ENCODE peak calls at places on chromosomes 16 and 17, in eight cellular contexts. One of them, this sample, is unnamed.

GRCh38 chr16:1137604-1138003 is 15.3 kb upstream of the CACNA1H start:
- DNase-seq in thoracic aorta: no peak
- DNase-seq in lower lobe of right lung: no peak
- DNase-seq in psoas muscle: no peak
- DNase-seq in AG04450: no peak
- DNase-seq in BJ: no peak
- DNase-seq in A549: no peak
- DNase-seq in H9: no peak
- DNase-seq in this sample: no peak

GRCh38 chr16:49556252-49557069 is 182.9 kb downstream of the C16orf78 start:
- DNase-seq in thoracic aorta: no peak
- DNase-seq in lower lobe of right lung: no peak
- DNase-seq in psoas muscle: no peak
- DNase-seq in AG04450: no peak
- DNase-seq in BJ: no peak
- DNase-seq in A549: peak; percentile 35
- DNase-seq in H9: peak; percentile 55
- DNase-seq in this sample: peak; percentile 63

GRCh38 chr17:61593404-61593803 is 2.4 kb upstream of the NACA2 start:
- DNase-seq in thoracic aorta: no peak
- DNase-seq in lower lobe of right lung: no peak
- DNase-seq in psoas muscle: no peak
- DNase-seq in AG04450: no peak
- DNase-seq in BJ: no peak
- DNase-seq in A549: no peak
- DNase-seq in H9: no peak
- DNase-seq in this sample: no peak

GRCh38 chr17:75774988-75775668 is 9.5 kb upstream of the UNK start:
- DNase-seq in thoracic aorta: no peak
- DNase-seq in lower lobe of right lung: no peak
- DNase-seq in psoas muscle: peak; percentile 63
- DNase-seq in AG04450: no peak
- DNase-seq in BJ: no peak
- DNase-seq in A549: no peak
- DNase-seq in H9: peak; percentile 82
- DNase-seq in this sample: peak; percentile 63

GRCh38 chr16:84223456-84223855 is 16.4 kb downstream of the KCNG4 start:
- DNase-seq in thoracic aorta: no peak
- DNase-seq in lower lobe of right lung: no peak
- DNase-seq in psoas muscle: no peak
- DNase-seq in AG04450: no peak
- DNase-seq in BJ: no peak
- DNase-seq in A549: no peak
- DNase-seq in H9: no peak
- DNase-seq in this sample: no peak

GRCh38 chr17:27797390-27798091 is 2.8 kb downstream of the NOS2 start:
- DNase-seq in thoracic aorta: no peak
- DNase-seq in lower lobe of right lung: peak; percentile 19
- DNase-seq in psoas muscle: no peak
- DNase-seq in AG04450: no peak
- DNase-seq in BJ: no peak
- DNase-seq in A549: no peak
- DNase-seq in H9: no peak
- DNase-seq in this sample: no peak

GRCh38 chr17:31195305-31195704 is 100.5 kb downstream of the NF1 start:
- DNase-seq in thoracic aorta: no peak
- DNase-seq in lower lobe of right lung: no peak
- DNase-seq in psoas muscle: no peak
- DNase-seq in AG04450: no peak
- DNase-seq in BJ: no peak
- DNase-seq in A549: no peak
- DNase-seq in H9: no peak
- DNase-seq in this sample: no peak

GRCh38 chr16:87854907-87855683 is 14.2 kb downstream of the SLC7A5 start:
- DNase-seq in thoracic aorta: no peak
- DNase-seq in lower lobe of right lung: no peak
- DNase-seq in psoas muscle: no peak
- DNase-seq in AG04450: no peak
- DNase-seq in BJ: no peak
- DNase-seq in A549: no peak
- DNase-seq in H9: no peak
- DNase-seq in this sample: no peak

GRCh38 chr17:50211249-50212120 is 10.1 kb upstream of the COL1A1 start:
- DNase-seq in thoracic aorta: no peak
- DNase-seq in lower lobe of right lung: no peak
- DNase-seq in psoas muscle: no peak
- DNase-seq in AG04450: no peak
- DNase-seq in BJ: no peak
- DNase-seq in A549: no peak
- DNase-seq in H9: peak; percentile 34
- DNase-seq in this sample: peak; percentile 63

GRCh38 chr16:78882751-78883150 is 717.8 kb downstream of the MAF start:
- DNase-seq in thoracic aorta: no peak
- DNase-seq in lower lobe of right lung: no peak
- DNase-seq in psoas muscle: no peak
- DNase-seq in AG04450: no peak
- DNase-seq in BJ: no peak
- DNase-seq in A549: no peak
- DNase-seq in H9: no peak
- DNase-seq in this sample: no peak

GRCh38 chr16:56357291-56357764 is 68.0 kb downstream of the AMFR start:
- DNase-seq in thoracic aorta: no peak
- DNase-seq in lower lobe of right lung: peak; percentile 42
- DNase-seq in psoas muscle: peak; percentile 59
- DNase-seq in AG04450: no peak
- DNase-seq in BJ: no peak
- DNase-seq in A549: no peak
- DNase-seq in H9: peak; percentile 42
- DNase-seq in this sample: peak; percentile 59

GRCh38 chr17:43013296-43013695 is 6.7 kb downstream of the IFI35 start:
- DNase-seq in thoracic aorta: no peak
- DNase-seq in lower lobe of right lung: no peak
- DNase-seq in psoas muscle: no peak
- DNase-seq in AG04450: no peak
- DNase-seq in BJ: no peak
- DNase-seq in A549: no peak
- DNase-seq in H9: no peak
- DNase-seq in this sample: no peak

GRCh38 chr17:42325026-42325425 is 36.7 kb downstream of the STAT5A start:
- DNase-seq in thoracic aorta: peak; percentile 52
- DNase-seq in lower lobe of right lung: no peak
- DNase-seq in psoas muscle: peak; percentile 74
- DNase-seq in AG04450: peak; percentile 64
- DNase-seq in BJ: peak; percentile 73
- DNase-seq in A549: peak; percentile 86
- DNase-seq in H9: no peak
- DNase-seq in this sample: peak; percentile 71

GRCh38 chr17:5888811-5889210 is 181.4 kb upstream of the WSCD1 start:
- DNase-seq in thoracic aorta: no peak
- DNase-seq in lower lobe of right lung: no peak
- DNase-seq in psoas muscle: no peak
- DNase-seq in AG04450: no peak
- DNase-seq in BJ: no peak
- DNase-seq in A549: no peak
- DNase-seq in H9: peak; percentile 20
- DNase-seq in this sample: no peak

GRCh38 chr16:31568577-31569359 is 41.1 kb downstream of the AHSP start:
- DNase-seq in thoracic aorta: no peak
- DNase-seq in lower lobe of right lung: peak; percentile 71
- DNase-seq in psoas muscle: no peak
- DNase-seq in AG04450: no peak
- DNase-seq in BJ: no peak
- DNase-seq in A549: no peak
- DNase-seq in H9: peak; percentile 48
- DNase-seq in this sample: peak; percentile 3

GRCh38 chr16:27843800-27844199 is 219.7 kb downstream of the GSG1L start:
- DNase-seq in thoracic aorta: no peak
- DNase-seq in lower lobe of right lung: no peak
- DNase-seq in psoas muscle: peak; percentile 8
- DNase-seq in AG04450: no peak
- DNase-seq in BJ: no peak
- DNase-seq in A549: no peak
- DNase-seq in H9: peak; percentile 12
- DNase-seq in this sample: no peak

DNA sequence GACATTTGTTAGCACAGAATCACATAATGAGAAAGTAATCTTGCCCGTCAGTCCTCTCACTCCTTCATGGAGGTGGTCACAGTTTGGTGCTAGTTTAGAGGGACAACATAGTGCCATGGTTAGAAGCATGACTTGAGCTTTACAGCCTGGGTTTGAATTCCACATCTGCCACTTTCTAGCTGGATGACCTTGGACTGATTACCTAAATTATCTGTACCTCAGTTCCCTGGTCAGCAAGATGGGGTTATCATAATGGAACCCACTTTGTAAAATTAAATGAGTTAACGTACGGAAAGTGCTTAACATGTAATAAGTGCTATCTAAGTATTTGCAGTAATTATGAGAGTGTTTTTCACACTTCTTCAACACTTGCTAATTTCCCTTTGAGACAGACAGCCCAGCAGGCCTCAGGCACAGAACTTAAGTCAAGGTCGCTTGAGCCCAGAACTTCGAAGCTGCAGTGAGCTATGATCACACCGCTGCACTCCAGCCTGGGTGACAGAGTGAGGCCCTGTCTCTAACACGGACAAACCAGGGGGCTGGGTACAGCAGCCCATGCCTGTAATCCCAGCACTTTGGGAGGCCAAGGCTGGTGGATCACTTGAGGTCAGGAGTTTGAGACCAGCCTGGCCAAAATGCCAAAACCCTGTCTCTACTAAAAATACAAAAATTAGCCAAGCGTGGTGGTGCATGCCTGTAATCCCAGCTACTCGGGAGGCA is 7.1 kb downstream of the VWA3A start:
- DNase-seq in thoracic aorta: no peak
- DNase-seq in lower lobe of right lung: no peak
- DNase-seq in psoas muscle: no peak
- DNase-seq in AG04450: no peak
- DNase-seq in BJ: no peak
- DNase-seq in A549: no peak
- DNase-seq in H9: no peak
- DNase-seq in this sample: no peak
- TF ChIP-seq CTCF in thoracic aorta: no peak
- TF ChIP-seq CTCF in lower lobe of right lung: no peak
- TF ChIP-seq CTCF in psoas muscle: no peak
- TF ChIP-seq CTCF in AG04450: no peak
- TF ChIP-seq CTCF in BJ: no peak
- TF ChIP-seq CTCF in A549: no peak
- TF ChIP-seq CTCF in H9: no peak
- TF ChIP-seq CTCF in this sample: no peak

GRCh38 chr17:62601438-62601837 is 26.0 kb upstream of the MRC2 start:
- DNase-seq in thoracic aorta: no peak
- DNase-seq in lower lobe of right lung: no peak
- DNase-seq in psoas muscle: no peak
- DNase-seq in AG04450: no peak
- DNase-seq in BJ: no peak
- DNase-seq in A549: no peak
- DNase-seq in H9: no peak
- DNase-seq in this sample: peak; percentile 48
- TF ChIP-seq CTCF in thoracic aorta: no peak
- TF ChIP-seq CTCF in lower lobe of right lung: no peak
- TF ChIP-seq CTCF in psoas muscle: no peak
- TF ChIP-seq CTCF in AG04450: no peak
- TF ChIP-seq CTCF in BJ: peak; percentile 23
- TF ChIP-seq CTCF in A549: no peak
- TF ChIP-seq CTCF in H9: no peak
- TF ChIP-seq CTCF in this sample: peak; percentile 31

GRCh38 chr17:2982854-2983636 is 80.4 kb downstream of the OR1D5 start:
- DNase-seq in thoracic aorta: peak; percentile 29
- DNase-seq in lower lobe of right lung: peak; percentile 63
- DNase-seq in psoas muscle: peak; percentile 96
- DNase-seq in AG04450: peak; percentile 77
- DNase-seq in BJ: peak; percentile 59
- DNase-seq in A549: peak; percentile 89
- DNase-seq in H9: peak; percentile 20
- DNase-seq in this sample: peak; percentile 94
- TF ChIP-seq CTCF in thoracic aorta: peak; percentile 48
- TF ChIP-seq CTCF in lower lobe of right lung: peak; percentile 19
- TF ChIP-seq CTCF in psoas muscle: peak; percentile 38
- TF ChIP-seq CTCF in AG04450: peak; percentile 55
- TF ChIP-seq CTCF in BJ: peak; percentile 70
- TF ChIP-seq CTCF in A549: peak; percentile 30
- TF ChIP-seq CTCF in H9: no peak
- TF ChIP-seq CTCF in this sample: peak; percentile 57

DNA sequence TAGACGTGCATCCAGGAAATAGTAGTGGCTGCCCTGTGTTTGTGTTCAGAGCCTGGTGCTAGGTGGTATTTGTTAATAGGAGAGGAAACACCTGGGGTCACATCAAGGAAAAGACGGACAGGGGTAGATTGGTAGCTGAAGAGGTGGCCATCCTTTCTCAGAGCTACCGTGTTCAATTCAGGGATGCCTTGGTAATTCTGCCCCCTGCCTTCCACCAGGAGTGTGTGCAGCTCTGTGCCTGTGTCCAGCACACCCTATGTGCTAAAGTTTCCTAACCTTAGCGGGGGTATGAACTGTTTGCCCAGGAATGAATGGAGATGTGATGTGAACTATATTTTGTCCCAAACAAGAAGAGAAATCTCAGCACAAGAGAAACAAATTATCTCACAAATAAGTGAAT is 174.1 kb upstream of the MPHOSPH6 start:
- DNase-seq in thoracic aorta: no peak
- DNase-seq in lower lobe of right lung: no peak
- DNase-seq in psoas muscle: no peak
- DNase-seq in AG04450: no peak
- DNase-seq in BJ: no peak
- DNase-seq in A549: no peak
- DNase-seq in H9: peak; percentile 43
- DNase-seq in this sample: no peak
- TF ChIP-seq CTCF in thoracic aorta: peak; percentile 58
- TF ChIP-seq CTCF in lower lobe of right lung: peak; percentile 33
- TF ChIP-seq CTCF in psoas muscle: peak; percentile 47
- TF ChIP-seq CTCF in AG04450: peak; percentile 22
- TF ChIP-seq CTCF in BJ: no peak
- TF ChIP-seq CTCF in A549: no peak
- TF ChIP-seq CTCF in H9: peak; percentile 70
- TF ChIP-seq CTCF in this sample: peak; percentile 19

DNA sequence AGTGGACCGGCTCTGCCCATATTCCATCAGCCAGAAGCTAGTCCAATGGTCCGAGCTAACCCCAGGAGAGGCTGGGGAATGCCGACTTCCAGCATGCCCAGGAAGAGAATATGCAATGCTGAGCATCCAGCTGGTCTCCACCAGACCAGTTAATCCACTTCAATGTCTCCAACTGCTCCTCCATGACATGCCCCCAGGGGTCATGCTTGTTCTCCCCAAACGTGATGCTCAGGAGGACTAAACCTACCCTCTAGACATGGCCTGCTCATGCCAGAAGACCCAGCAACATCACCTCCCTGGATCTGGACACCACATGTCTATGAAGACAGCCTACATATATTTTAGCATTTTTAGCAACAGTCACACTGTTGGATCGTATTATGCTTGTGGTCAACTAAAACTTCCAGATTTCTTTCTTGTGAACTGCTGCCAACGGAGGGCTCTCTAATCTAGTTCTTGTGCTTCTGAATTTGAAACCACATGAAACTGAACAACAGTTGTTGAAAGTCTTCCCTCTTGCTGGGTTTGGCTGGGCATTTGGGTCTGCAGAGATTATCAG is 245.1 kb downstream of the SOX9 start:
- DNase-seq in thoracic aorta: no peak
- DNase-seq in lower lobe of right lung: no peak
- DNase-seq in psoas muscle: no peak
- DNase-seq in AG04450: no peak
- DNase-seq in BJ: peak; percentile 49
- DNase-seq in A549: no peak
- DNase-seq in H9: no peak
- DNase-seq in this sample: no peak
- TF ChIP-seq CTCF in thoracic aorta: no peak
- TF ChIP-seq CTCF in lower lobe of right lung: no peak
- TF ChIP-seq CTCF in psoas muscle: no peak
- TF ChIP-seq CTCF in AG04450: no peak
- TF ChIP-seq CTCF in BJ: peak; percentile 2
- TF ChIP-seq CTCF in A549: no peak
- TF ChIP-seq CTCF in H9: no peak
- TF ChIP-seq CTCF in this sample: no peak